ENCODE peak calls at places on chromosome 15, in eight cellular contexts. D is nephron progenitor cell, Y is PC-3, N is tibial artery, Z is A549, T is glutamatergic neuron, Q is pancreas, L is OCI-LY7. F is an unnamed sample.

GRCh38 chr15:69489101-69489571 is 36.5 kb downstream of the RPLP1 start:
- DNase-seq in N (no peak), L (no peak), Q (no peak), Z (no peak), Y (peak), D (no peak), T (no peak), F (no peak)

GRCh38 chr15:69082041-69082502 is 67.6 kb downstream of the NOX5 start:
- DNase-seq in T (no peak), Y (no peak), N (peak), D (no peak), L (no peak), Q (no peak), Z (no peak), F (no peak)

GRCh38 chr15:78795043-78795442 is 16.2 kb downstream of the ADAMTS7 start:
- DNase-seq in T (no peak), Q (no peak), L (no peak), Z (no peak), Y (no peak), N (no peak), D (no peak), F (no peak)

GRCh38 chr15:46900992-46901391 is 816.3 kb upstream of the SEMA6D start:
- DNase-seq in T (no peak), Q (no peak), D (no peak), Y (no peak), N (no peak), L (no peak), Z (no peak), F (no peak)

GRCh38 chr15:33131880-33132279 is 62.6 kb downstream of the FMN1 start:
- DNase-seq in Q (no peak), L (no peak), T (no peak), N (no peak), D (no peak), Z (no peak), Y (peak), F (no peak)

GRCh38 chr15:98330692-98331435 is 317.5 kb upstream of the IGF1R start:
- DNase-seq in N (no peak), L (no peak), Q (no peak), Z (no peak), T (no peak), D (no peak), Y (no peak), F (no peak)

GRCh38 chr15:84748274-84749110 is at the start of gene ZNF592:
- DNase-seq in D (peak), L (peak), N (peak), Z (peak), T (peak), Y (peak), Q (peak), F (peak)

GRCh38 chr15:31930967-31931366 is 99.3 kb upstream of the CHRNA7 start:
- DNase-seq in Z (no peak), L (no peak), Y (no peak), T (no peak), N (no peak), D (no peak), Q (no peak), F (no peak)

GRCh38 chr15:82122754-82123400 is 77.1 kb upstream of the MEX3B start:
- DNase-seq in L (no peak), T (no peak), D (no peak), Q (no peak), Z (peak), Y (peak), N (peak), F (peak)

GRCh38 chr15:53591041-53591440 is 168.4 kb downstream of the WDR72 start:
- DNase-seq in L (no peak), Z (no peak), T (no peak), Y (no peak), Q (no peak), N (no peak), D (no peak), F (no peak)

GRCh38 chr15:62849316-62850129 is 193.0 kb upstream of the TPM1 start:
- DNase-seq in D (no peak), Y (no peak), Z (no peak), T (no peak), N (no peak), L (no peak), Q (no peak), F (no peak)

GRCh38 chr15:49366496-49366895 is 56.5 kb upstream of the FGF7 start:
- DNase-seq in N (no peak), Y (no peak), Q (peak), L (no peak), T (peak), D (no peak), Z (no peak), F (no peak)

GRCh38 chr15:49372366-49372765 is 50.7 kb upstream of the FGF7 start:
- DNase-seq in Z (no peak), Q (no peak), D (no peak), Y (no peak), T (no peak), L (no peak), N (no peak), F (no peak)

DNA sequence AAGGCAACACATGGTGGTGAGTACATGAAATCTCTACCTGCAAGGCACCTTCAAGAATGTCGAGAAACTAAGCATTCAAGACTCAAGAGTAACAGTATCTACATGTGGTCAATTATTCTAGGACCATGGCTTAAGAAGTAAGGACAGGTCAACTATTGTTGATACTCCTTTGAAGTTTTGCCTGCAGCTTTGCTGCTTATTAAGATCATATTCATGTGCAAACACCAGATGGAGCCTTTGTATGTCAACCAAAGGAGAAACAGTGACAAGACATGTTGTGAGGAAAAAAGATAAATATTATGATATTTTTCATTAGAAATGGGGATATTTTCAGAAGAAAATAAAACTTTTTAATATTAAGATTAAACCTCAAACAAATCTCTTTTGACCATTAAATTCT is 52.3 kb upstream of the FGF7 start:
- DNase-seq in Z (no peak), N (no peak), Y (peak), L (peak), Q (no peak), T (no peak), D (no peak), F (no peak)
- TF ChIP-seq CTCF in Z (peak), N (no peak), Y (peak), L (peak), Q (no peak), T (no peak), D (no peak), F (peak)

DNA sequence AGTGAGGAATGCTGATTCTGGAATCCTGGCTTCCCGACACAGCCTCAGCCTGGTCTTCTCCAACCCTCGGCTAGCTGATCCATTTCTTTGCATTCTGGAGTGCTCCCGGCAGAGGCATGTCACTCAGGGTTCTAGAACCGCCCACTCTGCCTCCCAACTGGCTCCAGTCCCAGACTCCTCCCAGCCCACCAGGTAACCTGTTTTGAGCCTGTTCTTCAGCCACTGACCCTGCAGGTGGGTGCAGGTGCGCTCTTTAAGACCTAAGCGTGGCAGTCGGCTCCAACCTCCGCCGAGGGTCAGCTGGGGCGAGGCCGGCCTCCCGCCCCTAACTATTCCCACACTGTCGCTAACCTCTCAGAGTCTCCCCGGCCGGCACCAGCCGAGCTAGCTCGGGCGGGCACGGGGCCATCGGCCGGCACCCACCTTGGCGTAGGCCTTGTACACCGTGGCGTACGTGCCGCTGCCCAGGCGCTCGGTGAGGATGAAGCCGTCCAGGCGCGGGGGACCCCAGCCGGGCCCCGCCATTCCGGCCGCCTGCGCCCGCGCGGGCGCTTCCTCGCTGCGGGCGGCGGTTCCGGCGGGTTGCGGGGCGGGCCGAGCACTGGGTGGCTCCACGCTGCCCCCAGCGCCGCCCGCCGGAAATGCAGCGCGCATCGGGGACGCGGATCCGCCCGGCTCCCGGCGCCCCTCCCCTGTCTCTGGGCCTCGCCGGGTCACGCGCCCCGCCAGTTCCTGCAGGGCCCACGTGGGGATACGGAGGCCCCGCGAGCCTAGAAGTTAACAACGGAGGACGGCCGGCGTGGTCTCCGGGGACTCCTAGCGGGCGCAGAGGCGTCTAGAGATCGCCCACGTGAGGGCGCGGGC is at the start of gene ULK3:
- DNase-seq in Z (peak), L (peak), N (peak), D (peak), Q (peak), Y (peak), T (peak), F (peak)
- TF ChIP-seq CTCF in Z (peak), L (peak), N (peak), D (peak), Q (peak), Y (peak), T (peak), F (peak)

GRCh38 chr15:72732554-72732953 is 46.5 kb downstream of the BBS4 start:
- DNase-seq in N (no peak), Q (no peak), L (no peak), Y (no peak), T (no peak), Z (no peak), D (no peak), F (no peak)
- TF ChIP-seq CTCF in N (no peak), Q (no peak), L (peak), Y (no peak), T (no peak), Z (no peak), D (no peak), F (peak)

GRCh38 chr15:26032162-26032846 is 169.2 kb upstream of the ATP10A start:
- DNase-seq in Z (no peak), N (peak), D (no peak), Y (no peak), L (no peak), T (no peak), Q (no peak), F (peak)

GRCh38 chr15:26038693-26039092 is 175.6 kb upstream of the ATP10A start:
- DNase-seq in T (peak), Q (no peak), Y (no peak), Z (no peak), D (no peak), L (no peak), N (peak), F (no peak)

DNA sequence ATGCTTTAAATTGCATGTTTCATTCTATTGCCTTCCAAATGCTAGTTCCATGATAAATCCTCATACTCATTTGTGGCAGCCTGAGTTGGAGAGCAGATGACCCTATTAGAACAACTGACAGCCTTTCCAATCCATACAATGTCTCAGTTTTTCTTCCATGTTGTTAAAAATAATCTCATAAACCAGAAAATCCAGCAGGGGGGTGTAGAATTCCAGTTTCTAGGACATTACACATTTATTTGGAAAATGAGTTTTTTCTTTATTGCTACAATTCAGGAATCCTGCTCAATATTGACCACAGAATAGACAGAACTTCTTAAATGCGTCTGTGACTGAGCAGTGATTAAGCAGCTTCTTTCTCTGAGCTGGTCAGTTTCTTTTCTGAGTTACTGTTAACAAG is 174.2 kb upstream of the ATP10A start:
- DNase-seq in L (no peak), T (no peak), Z (no peak), D (no peak), Q (no peak), N (no peak), Y (peak), F (no peak)
- TF ChIP-seq CTCF in L (no peak), T (no peak), Z (no peak), D (no peak), Q (no peak), N (peak), Y (peak), F (no peak)

GRCh38 chr15:41858756-41859155 is 20.1 kb downstream of the PLA2G4B start:
- DNase-seq in T (no peak), Z (no peak), D (no peak), N (no peak), L (no peak), Q (no peak), Y (no peak), F (no peak)
- TF ChIP-seq CTCF in T (no peak), Z (no peak), D (no peak), N (no peak), L (no peak), Q (no peak), Y (peak), F (no peak)